ENCODE peak calls at places on chromosomes 12 and 14, in five cellular contexts. T, F, Y, J and G are unnamed samples.
A peak's percentile ranks its signal among the peaks of the same experiment; 100 is the strongest.

GRCh38 chr12:67068204-67068731 is 200.9 kb upstream of the CAND1 start:
- DNase-seq in Y (peak; percentile 29), J (peak; percentile 29), T (no peak), F (no peak), G (no peak)

GRCh38 chr12:101287357-101287756 is 7.5 kb downstream of the UTP20 start:
- DNase-seq in Y (no peak), J (no peak), T (no peak), F (no peak), G (no peak)

GRCh38 chr14:38755036-38755435 is 348.0 kb downstream of the SEC23A start:
- DNase-seq in F (no peak), T (no peak), Y (no peak), J (no peak), G (no peak)

GRCh38 chr14:105853907-105854599 is 327.7 kb downstream of the TMEM121 start:
- DNase-seq in J (no peak), F (peak; percentile 3), T (no peak), Y (no peak), G (peak; percentile 6)

GRCh38 chr12:66130267-66131066 is at the start of gene LLPH:
- DNase-seq in T (peak; percentile 90), J (peak; percentile 93), F (peak; percentile 86), Y (peak; percentile 94), G (peak; percentile 75)

GRCh38 chr14:26841920-26842741 is 244.3 kb upstream of the NOVA1 start:
- DNase-seq in Y (peak; percentile 96), J (peak; percentile 1), F (no peak), T (peak; percentile 26), G (no peak)

GRCh38 chr12:57590536-57590891 is 478 bp upstream of the PIP4K2C start:
- DNase-seq in Y (no peak), J (no peak), T (no peak), F (no peak), G (no peak)

GRCh38 chr14:61218765-61219164 is 62.4 kb downstream of the TMEM30B start:
- DNase-seq in T (no peak), F (no peak), J (no peak), Y (no peak), G (no peak)

GRCh38 chr12:101946233-101946611 is 68.8 kb downstream of the DRAM1 start:
- DNase-seq in J (no peak), F (no peak), T (no peak), Y (no peak), G (no peak)

GRCh38 chr14:42004321-42004720 is 397.6 kb downstream of the LRFN5 start:
- DNase-seq in T (no peak), Y (no peak), F (no peak), J (no peak), G (no peak)

GRCh38 chr12:62640910-62641448 is 174.4 kb downstream of the MON2 start:
- DNase-seq in F (no peak), Y (peak; percentile 49), J (no peak), T (no peak), G (no peak)

GRCh38 chr12:78018939-78019338 is 188.2 kb downstream of the NAV3 start:
- DNase-seq in Y (no peak), T (no peak), F (no peak), J (no peak), G (no peak)

GRCh38 chr12:120468846-120469449 is 600 bp downstream of the SRSF9 start:
- DNase-seq in Y (peak; percentile 31), T (peak; percentile 33), F (peak; percentile 60), J (no peak), G (peak; percentile 14)

GRCh38 chr12:52203126-52203921 is 11.5 kb upstream of the KRT80 start:
- DNase-seq in T (peak; percentile 36), F (no peak), Y (peak; percentile 96), J (peak; percentile 87), G (no peak)

GRCh38 chr12:108191938-108192337 is 62.9 kb downstream of the WSCD2 start:
- DNase-seq in Y (no peak), J (no peak), F (no peak), T (no peak), G (no peak)

GRCh38 chr14:61750708-61751474 is 11.3 kb upstream of the SNAPC1 start:
- DNase-seq in J (peak; percentile 90), T (peak; percentile 91), Y (peak; percentile 83), F (peak; percentile 74), G (peak; percentile 64)

GRCh38 chr14:76958975-76959710 is 69.4 kb downstream of the IRF2BPL start:
- DNase-seq in J (peak; percentile 97), T (no peak), Y (peak; percentile 87), F (no peak), G (no peak)

GRCh38 chr12:54958048-54958658 is 26.4 kb downstream of the TESPA1 start:
- DNase-seq in Y (peak; percentile 75), J (peak; percentile 50), F (peak; percentile 47), T (peak; percentile 42), G (peak; percentile 39)

GRCh38 chr12:12934556-12934955 is 17.4 kb downstream of the GPRC5D start:
- DNase-seq in J (no peak), Y (no peak), T (no peak), F (no peak), G (no peak)

GRCh38 chr14:74671789-74672188 is 41.1 kb downstream of the AREL1 start:
- DNase-seq in J (peak; percentile 73), F (no peak), Y (no peak), T (no peak), G (no peak)

GRCh38 chr12:53976172-53976822 is 1.5 kb upstream of the HOTAIR start:
- DNase-seq in Y (no peak), J (no peak), F (no peak), T (no peak), G (no peak)

GRCh38 chr14:71290960-71291466 is 383.8 kb downstream of the PCNX1 start:
- DNase-seq in Y (peak; percentile 46), T (no peak), F (no peak), J (peak; percentile 89), G (no peak)

GRCh38 chr12:94193168-94193567 is 44.8 kb downstream of the PLXNC1 start:
- DNase-seq in F (no peak), Y (no peak), J (no peak), T (no peak), G (no peak)

GRCh38 chr14:99715266-99716000 is 31.3 kb downstream of the CYP46A1 start:
- DNase-seq in J (no peak), F (no peak), T (no peak), Y (no peak), G (no peak)

GRCh38 chr12:30400349-30400748 is 295.3 kb downstream of the IPO8 start:
- DNase-seq in J (no peak), Y (no peak), F (no peak), T (no peak), G (no peak)

GRCh38 chr12:30391766-30392366 is 303.8 kb downstream of the IPO8 start:
- DNase-seq in F (no peak), J (no peak), Y (no peak), T (no peak), G (no peak)

GRCh38 chr12:30396576-30396975 is 299.1 kb downstream of the IPO8 start:
- DNase-seq in T (no peak), Y (no peak), F (no peak), J (no peak), G (no peak)

GRCh38 chr12:30399859-30400258 is 295.8 kb downstream of the IPO8 start:
- DNase-seq in Y (no peak), T (no peak), F (no peak), J (no peak), G (no peak)

DNA sequence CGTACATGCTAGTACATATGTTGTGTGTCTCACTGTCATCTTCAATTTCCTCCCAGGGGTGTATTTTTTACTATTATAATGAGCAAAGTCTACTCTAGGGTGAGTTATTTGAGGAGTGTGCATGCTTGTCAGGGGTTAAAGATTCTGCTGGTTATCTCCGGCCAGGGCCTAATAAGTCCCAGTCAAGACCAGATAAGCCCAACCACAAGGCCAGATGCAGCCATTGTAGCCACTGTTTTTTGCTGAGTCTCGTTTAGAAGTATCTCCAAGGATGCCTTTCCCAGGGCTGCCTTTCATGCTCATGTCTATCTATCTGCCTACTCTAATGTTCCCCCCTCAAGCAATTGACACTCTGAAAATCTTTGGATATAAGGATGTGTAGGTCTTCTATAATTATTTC is 300.5 kb downstream of the IPO8 start:
- DNase-seq in Y (no peak), F (no peak), J (no peak), T (no peak), G (no peak)
- H3K9me3 ChIP-seq in Y (peaks cover 8% of the 10 kb centered on the region), F (no peaks in the 10 kb centered on the region), J (no peaks in the 10 kb centered on the region), T (peaks cover 4% of the 10 kb centered on the region), G (no peaks in the 10 kb centered on the region)

GRCh38 chr14:94077823-94078222 is 3.2 kb downstream of the DDX24 start:
- DNase-seq in J (no peak), Y (no peak), T (no peak), F (no peak), G (no peak)

GRCh38 chr14:94079891-94080605 is 954 bp downstream of the DDX24 start:
- DNase-seq in F (peak; percentile 16), T (no peak), J (no peak), Y (no peak), G (no peak)

GRCh38 chr14:94077111-94077821 is 3.7 kb downstream of the DDX24 start:
- DNase-seq in J (no peak), Y (no peak), T (no peak), F (no peak), G (no peak)

GRCh38 chr14:94074534-94074933 is 6.5 kb downstream of the DDX24 start:
- DNase-seq in Y (no peak), T (no peak), F (no peak), J (no peak), G (no peak)

DNA sequence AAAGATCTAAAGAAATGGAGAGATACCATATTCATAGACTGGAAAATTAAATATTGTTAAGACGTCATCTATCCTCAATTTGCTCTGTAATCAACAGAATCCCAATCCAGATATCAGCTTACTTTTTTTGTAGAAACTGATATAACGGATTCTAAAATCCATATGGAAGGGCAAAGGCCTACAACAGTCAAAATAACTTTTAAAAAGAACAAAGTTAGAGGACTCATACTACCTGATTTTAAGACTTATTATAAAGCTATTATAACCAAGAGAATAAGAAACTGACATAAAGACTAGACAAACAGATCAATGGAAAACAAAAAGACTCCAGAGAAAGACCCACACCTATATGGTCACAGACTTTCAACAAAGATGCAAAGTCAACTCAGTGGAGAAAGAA is 6.0 kb downstream of the DDX24 start:
- DNase-seq in T (no peak), J (no peak), F (no peak), Y (no peak), G (no peak)
- H3K9me3 ChIP-seq in T (peaks cover 11% of the 10 kb centered on the region), J (peaks cover 11% of the 10 kb centered on the region), F (peaks cover 4% of the 10 kb centered on the region), Y (peaks cover 55% of the 10 kb centered on the region), G (no peaks in the 10 kb centered on the region)

DNA sequence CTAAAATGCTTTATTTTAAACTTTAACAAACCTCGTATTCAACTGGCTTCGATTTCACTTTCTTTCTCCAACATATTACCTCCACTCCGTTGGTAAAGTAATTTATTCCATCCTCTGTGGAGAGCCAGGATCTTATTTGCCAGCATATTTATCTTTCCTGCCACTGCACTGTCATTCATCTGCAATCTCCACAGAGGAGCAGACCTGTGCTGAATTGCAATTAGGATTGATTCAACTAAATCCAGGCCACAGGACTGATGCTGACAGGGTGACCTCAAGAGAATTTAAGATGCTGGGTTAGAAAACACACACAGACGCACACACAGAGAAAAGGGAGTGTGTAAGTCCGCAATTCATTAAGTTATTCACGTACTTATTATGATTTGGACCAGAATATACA is 283.9 kb upstream of the FOXG1 start:
- DNase-seq in J (no peak), T (no peak), F (no peak), Y (no peak), G (no peak)
- H3K9me3 ChIP-seq in J (no peaks in the 10 kb centered on the region), T (no peaks in the 10 kb centered on the region), F (no peaks in the 10 kb centered on the region), Y (no peaks in the 10 kb centered on the region), G (no peaks in the 10 kb centered on the region)

DNA sequence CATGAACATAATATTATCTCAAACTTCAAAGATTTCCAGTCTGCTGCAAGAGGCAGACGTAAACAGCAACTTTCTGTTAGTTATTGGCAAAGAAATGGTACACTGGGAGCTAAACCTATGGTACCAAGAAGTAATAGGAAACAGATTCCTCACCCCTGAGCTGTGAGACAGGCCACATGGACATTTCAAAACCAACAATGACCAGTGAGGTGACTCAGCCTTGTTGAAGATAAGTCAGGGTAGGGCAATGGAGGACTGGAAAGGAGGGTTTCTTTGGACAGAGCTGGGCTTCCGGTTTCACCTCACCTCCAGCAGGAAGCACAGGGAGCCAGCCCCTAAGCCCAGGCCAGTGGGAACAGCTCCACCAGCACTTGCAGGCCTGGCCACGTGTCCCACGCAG is 1320.5 kb downstream of the AACS start:
- DNase-seq in J (no peak), F (no peak), T (no peak), Y (no peak), G (no peak)
- H3K9me3 ChIP-seq in J (peaks cover 3% of the 10 kb centered on the region), F (no peaks in the 10 kb centered on the region), T (peaks cover 4% of the 10 kb centered on the region), Y (no peaks in the 10 kb centered on the region), G (no peaks in the 10 kb centered on the region)